ENCODE peak calls at places on chromosome 20, in nine cellular contexts. One of them, this sample, is unnamed.

GRCh38 chr20:50019466-50020256 is 36.9 kb downstream of the SNAI1 start:
- DNase-seq in COR-L47: no peak
- DNase-seq in retinal pigment epithelial cell: no peak
- DNase-seq in kidney epithelial cell: no peak
- DNase-seq in NCI-H1092 treated with DMSO at 0.1 percent for 48 hours: no peak
- DNase-seq in RWPE1: peak; percentile 89
- DNase-seq in fibroblast of gingiva: no peak
- DNase-seq in right atrium auricular region: no peak
- DNase-seq in SK-N-SH: no peak
- DNase-seq in this sample: peak; percentile 96

GRCh38 chr20:60080401-60080800 is 122.2 kb downstream of the CDH26 start:
- DNase-seq in COR-L47: no peak
- DNase-seq in retinal pigment epithelial cell: no peak
- DNase-seq in kidney epithelial cell: no peak
- DNase-seq in NCI-H1092 treated with DMSO at 0.1 percent for 48 hours: no peak
- DNase-seq in RWPE1: no peak
- DNase-seq in fibroblast of gingiva: no peak
- DNase-seq in right atrium auricular region: no peak
- DNase-seq in SK-N-SH: no peak
- DNase-seq in this sample: peak; percentile 64

GRCh38 chr20:56941101-56941686 is 312.1 kb downstream of the TFAP2C start:
- DNase-seq in COR-L47: no peak
- DNase-seq in retinal pigment epithelial cell: no peak
- DNase-seq in kidney epithelial cell: no peak
- DNase-seq in NCI-H1092 treated with DMSO at 0.1 percent for 48 hours: no peak
- DNase-seq in RWPE1: no peak
- DNase-seq in fibroblast of gingiva: no peak
- DNase-seq in right atrium auricular region: no peak
- DNase-seq in SK-N-SH: no peak
- DNase-seq in this sample: no peak

GRCh38 chr20:43984587-43984986 is 69.9 kb downstream of the TOX2 start:
- DNase-seq in COR-L47: no peak
- DNase-seq in retinal pigment epithelial cell: no peak
- DNase-seq in kidney epithelial cell: no peak
- DNase-seq in NCI-H1092 treated with DMSO at 0.1 percent for 48 hours: no peak
- DNase-seq in RWPE1: no peak
- DNase-seq in fibroblast of gingiva: no peak
- DNase-seq in right atrium auricular region: no peak
- DNase-seq in SK-N-SH: no peak
- DNase-seq in this sample: no peak

GRCh38 chr20:1122388-1123315 is 4.2 kb downstream of the PSMF1 start:
- DNase-seq in COR-L47: no peak
- DNase-seq in retinal pigment epithelial cell: no peak
- DNase-seq in kidney epithelial cell: no peak
- DNase-seq in NCI-H1092 treated with DMSO at 0.1 percent for 48 hours: peak; percentile 32
- DNase-seq in RWPE1: no peak
- DNase-seq in fibroblast of gingiva: peak; percentile 84
- DNase-seq in right atrium auricular region: no peak
- DNase-seq in SK-N-SH: no peak
- DNase-seq in this sample: no peak

GRCh38 chr20:35120012-35120701 is 27.0 kb downstream of the EDEM2 start:
- DNase-seq in COR-L47: no peak
- DNase-seq in retinal pigment epithelial cell: no peak
- DNase-seq in kidney epithelial cell: no peak
- DNase-seq in NCI-H1092 treated with DMSO at 0.1 percent for 48 hours: no peak
- DNase-seq in RWPE1: no peak
- DNase-seq in fibroblast of gingiva: no peak
- DNase-seq in right atrium auricular region: peak; percentile 72
- DNase-seq in SK-N-SH: no peak
- DNase-seq in this sample: peak; percentile 26

GRCh38 chr20:57714409-57715267 is 4.8 kb upstream of the PMEPA1 start:
- DNase-seq in COR-L47: no peak
- DNase-seq in retinal pigment epithelial cell: no peak
- DNase-seq in kidney epithelial cell: no peak
- DNase-seq in NCI-H1092 treated with DMSO at 0.1 percent for 48 hours: no peak
- DNase-seq in RWPE1: peak; percentile 92
- DNase-seq in fibroblast of gingiva: peak; percentile 81
- DNase-seq in right atrium auricular region: no peak
- DNase-seq in SK-N-SH: no peak
- DNase-seq in this sample: no peak

GRCh38 chr20:16292227-16292626 is 281.0 kb downstream of the KIF16B start:
- DNase-seq in COR-L47: no peak
- DNase-seq in retinal pigment epithelial cell: no peak
- DNase-seq in kidney epithelial cell: no peak
- DNase-seq in NCI-H1092 treated with DMSO at 0.1 percent for 48 hours: no peak
- DNase-seq in RWPE1: peak; percentile 33
- DNase-seq in fibroblast of gingiva: peak; percentile 9
- DNase-seq in right atrium auricular region: no peak
- DNase-seq in SK-N-SH: no peak
- DNase-seq in this sample: no peak

GRCh38 chr20:59958626-59959025 is 403 bp downstream of the CDH26 start:
- DNase-seq in COR-L47: no peak
- DNase-seq in retinal pigment epithelial cell: no peak
- DNase-seq in kidney epithelial cell: no peak
- DNase-seq in NCI-H1092 treated with DMSO at 0.1 percent for 48 hours: no peak
- DNase-seq in RWPE1: no peak
- DNase-seq in fibroblast of gingiva: no peak
- DNase-seq in right atrium auricular region: no peak
- DNase-seq in SK-N-SH: no peak
- DNase-seq in this sample: no peak

GRCh38 chr20:56433880-56434255 is 21.8 kb downstream of the CASS4 start:
- DNase-seq in COR-L47: no peak
- DNase-seq in retinal pigment epithelial cell: no peak
- DNase-seq in kidney epithelial cell: no peak
- DNase-seq in NCI-H1092 treated with DMSO at 0.1 percent for 48 hours: no peak
- DNase-seq in RWPE1: no peak
- DNase-seq in fibroblast of gingiva: peak; percentile 66
- DNase-seq in right atrium auricular region: no peak
- DNase-seq in SK-N-SH: no peak
- DNase-seq in this sample: no peak

GRCh38 chr20:24773168-24773567 is 175.9 kb upstream of the CST7 start:
- DNase-seq in COR-L47: no peak
- DNase-seq in retinal pigment epithelial cell: no peak
- DNase-seq in kidney epithelial cell: no peak
- DNase-seq in NCI-H1092 treated with DMSO at 0.1 percent for 48 hours: no peak
- DNase-seq in RWPE1: no peak
- DNase-seq in fibroblast of gingiva: no peak
- DNase-seq in right atrium auricular region: no peak
- DNase-seq in SK-N-SH: no peak
- DNase-seq in this sample: no peak

GRCh38 chr20:57695940-57696339 is 13.9 kb downstream of the PMEPA1 start:
- DNase-seq in COR-L47: no peak
- DNase-seq in retinal pigment epithelial cell: no peak
- DNase-seq in kidney epithelial cell: no peak
- DNase-seq in NCI-H1092 treated with DMSO at 0.1 percent for 48 hours: no peak
- DNase-seq in RWPE1: no peak
- DNase-seq in fibroblast of gingiva: no peak
- DNase-seq in right atrium auricular region: no peak
- DNase-seq in SK-N-SH: no peak
- DNase-seq in this sample: no peak

GRCh38 chr20:38043512-38044300 is 10.2 kb downstream of the RPRD1B start:
- DNase-seq in COR-L47: no peak
- DNase-seq in retinal pigment epithelial cell: no peak
- DNase-seq in kidney epithelial cell: peak; percentile 73
- DNase-seq in NCI-H1092 treated with DMSO at 0.1 percent for 48 hours: no peak
- DNase-seq in RWPE1: peak; percentile 99
- DNase-seq in fibroblast of gingiva: peak; percentile 55
- DNase-seq in right atrium auricular region: no peak
- DNase-seq in SK-N-SH: no peak
- DNase-seq in this sample: peak; percentile 96

GRCh38 chr20:59630526-59630925 is 26.2 kb downstream of the PHACTR3 start:
- DNase-seq in COR-L47: no peak
- DNase-seq in retinal pigment epithelial cell: no peak
- DNase-seq in kidney epithelial cell: no peak
- DNase-seq in NCI-H1092 treated with DMSO at 0.1 percent for 48 hours: no peak
- DNase-seq in RWPE1: no peak
- DNase-seq in fibroblast of gingiva: no peak
- DNase-seq in right atrium auricular region: no peak
- DNase-seq in SK-N-SH: no peak
- DNase-seq in this sample: peak; percentile 68

GRCh38 chr20:64047968-64048401 is 1.5 kb downstream of the SOX18 start:
- DNase-seq in COR-L47: no peak
- DNase-seq in retinal pigment epithelial cell: no peak
- DNase-seq in kidney epithelial cell: no peak
- DNase-seq in NCI-H1092 treated with DMSO at 0.1 percent for 48 hours: no peak
- DNase-seq in RWPE1: no peak
- DNase-seq in fibroblast of gingiva: no peak
- DNase-seq in right atrium auricular region: no peak
- DNase-seq in SK-N-SH: no peak
- DNase-seq in this sample: no peak

GRCh38 chr20:44948513-44948912 is 11.7 kb downstream of the TOMM34 start:
- DNase-seq in COR-L47: no peak
- DNase-seq in retinal pigment epithelial cell: no peak
- DNase-seq in kidney epithelial cell: no peak
- DNase-seq in NCI-H1092 treated with DMSO at 0.1 percent for 48 hours: no peak
- DNase-seq in RWPE1: no peak
- DNase-seq in fibroblast of gingiva: no peak
- DNase-seq in right atrium auricular region: no peak
- DNase-seq in SK-N-SH: no peak
- DNase-seq in this sample: no peak

GRCh38 chr20:11158146-11158545 is 484.3 kb upstream of the JAG1 start:
- DNase-seq in COR-L47: no peak
- DNase-seq in retinal pigment epithelial cell: no peak
- DNase-seq in kidney epithelial cell: no peak
- DNase-seq in NCI-H1092 treated with DMSO at 0.1 percent for 48 hours: no peak
- DNase-seq in RWPE1: peak; percentile 20
- DNase-seq in fibroblast of gingiva: no peak
- DNase-seq in right atrium auricular region: no peak
- DNase-seq in SK-N-SH: no peak
- DNase-seq in this sample: no peak

GRCh38 chr20:29299811-29300578 is 1957.5 kb upstream of the DEFB115 start:
- DNase-seq in COR-L47: no peak
- DNase-seq in retinal pigment epithelial cell: no peak
- DNase-seq in kidney epithelial cell: no peak
- DNase-seq in NCI-H1092 treated with DMSO at 0.1 percent for 48 hours: no peak
- DNase-seq in RWPE1: no peak
- DNase-seq in fibroblast of gingiva: no peak
- DNase-seq in right atrium auricular region: no peak
- DNase-seq in SK-N-SH: no peak
- DNase-seq in this sample: peak; percentile 77

GRCh38 chr20:46770330-46771194 is 61.1 kb downstream of the SLC2A10 start:
- DNase-seq in COR-L47: no peak
- DNase-seq in retinal pigment epithelial cell: no peak
- DNase-seq in kidney epithelial cell: no peak
- DNase-seq in NCI-H1092 treated with DMSO at 0.1 percent for 48 hours: no peak
- DNase-seq in RWPE1: no peak
- DNase-seq in fibroblast of gingiva: no peak
- DNase-seq in right atrium auricular region: no peak
- DNase-seq in SK-N-SH: no peak
- DNase-seq in this sample: no peak

GRCh38 chr20:4544765-4545164 is 176.9 kb upstream of the PRND start:
- DNase-seq in COR-L47: no peak
- DNase-seq in retinal pigment epithelial cell: no peak
- DNase-seq in kidney epithelial cell: peak; percentile 12
- DNase-seq in NCI-H1092 treated with DMSO at 0.1 percent for 48 hours: no peak
- DNase-seq in RWPE1: no peak
- DNase-seq in fibroblast of gingiva: peak; percentile 31
- DNase-seq in right atrium auricular region: no peak
- DNase-seq in SK-N-SH: no peak
- DNase-seq in this sample: no peak

GRCh38 chr20:910840-911770 is 5.0 kb downstream of the ANGPT4 start:
- DNase-seq in COR-L47: no peak
- DNase-seq in retinal pigment epithelial cell: no peak
- DNase-seq in kidney epithelial cell: no peak
- DNase-seq in NCI-H1092 treated with DMSO at 0.1 percent for 48 hours: no peak
- DNase-seq in RWPE1: no peak
- DNase-seq in fibroblast of gingiva: peak; percentile 68
- DNase-seq in right atrium auricular region: peak; percentile 82
- DNase-seq in SK-N-SH: no peak
- DNase-seq in this sample: no peak

GRCh38 chr20:6299451-6299850 is 176.6 kb upstream of the FERMT1 start:
- DNase-seq in COR-L47: no peak
- DNase-seq in retinal pigment epithelial cell: no peak
- DNase-seq in kidney epithelial cell: peak; percentile 1
- DNase-seq in NCI-H1092 treated with DMSO at 0.1 percent for 48 hours: no peak
- DNase-seq in RWPE1: no peak
- DNase-seq in fibroblast of gingiva: no peak
- DNase-seq in right atrium auricular region: no peak
- DNase-seq in SK-N-SH: no peak
- DNase-seq in this sample: no peak

GRCh38 chr20:58853976-58854637 is 1.6 kb downstream of the GNAS start:
- DNase-seq in COR-L47: no peak
- DNase-seq in retinal pigment epithelial cell: no peak
- DNase-seq in kidney epithelial cell: no peak
- DNase-seq in NCI-H1092 treated with DMSO at 0.1 percent for 48 hours: no peak
- DNase-seq in RWPE1: no peak
- DNase-seq in fibroblast of gingiva: no peak
- DNase-seq in right atrium auricular region: no peak
- DNase-seq in SK-N-SH: peak; percentile 51
- DNase-seq in this sample: no peak

GRCh38 chr20:32139947-32140346 is 30.4 kb downstream of the TM9SF4 start:
- DNase-seq in COR-L47: no peak
- DNase-seq in retinal pigment epithelial cell: no peak
- DNase-seq in kidney epithelial cell: no peak
- DNase-seq in NCI-H1092 treated with DMSO at 0.1 percent for 48 hours: no peak
- DNase-seq in RWPE1: no peak
- DNase-seq in fibroblast of gingiva: no peak
- DNase-seq in right atrium auricular region: no peak
- DNase-seq in SK-N-SH: no peak
- DNase-seq in this sample: peak; percentile 39

GRCh38 chr20:7155282-7155681 is 387.8 kb downstream of the BMP2 start:
- DNase-seq in COR-L47: peak; percentile 5
- DNase-seq in retinal pigment epithelial cell: no peak
- DNase-seq in kidney epithelial cell: no peak
- DNase-seq in NCI-H1092 treated with DMSO at 0.1 percent for 48 hours: peak; percentile 66
- DNase-seq in RWPE1: no peak
- DNase-seq in fibroblast of gingiva: no peak
- DNase-seq in right atrium auricular region: no peak
- DNase-seq in SK-N-SH: no peak
- DNase-seq in this sample: no peak

GRCh38 chr20:20932156-20932555 is 174.0 kb downstream of the LINC00237 start:
- DNase-seq in COR-L47: no peak
- DNase-seq in retinal pigment epithelial cell: no peak
- DNase-seq in kidney epithelial cell: no peak
- DNase-seq in NCI-H1092 treated with DMSO at 0.1 percent for 48 hours: no peak
- DNase-seq in RWPE1: no peak
- DNase-seq in fibroblast of gingiva: no peak
- DNase-seq in right atrium auricular region: no peak
- DNase-seq in SK-N-SH: no peak
- DNase-seq in this sample: no peak

GRCh38 chr20:32829291-32830005 is 9.7 kb downstream of the MAPRE1 start:
- DNase-seq in COR-L47: no peak
- DNase-seq in retinal pigment epithelial cell: no peak
- DNase-seq in kidney epithelial cell: no peak
- DNase-seq in NCI-H1092 treated with DMSO at 0.1 percent for 48 hours: no peak
- DNase-seq in RWPE1: no peak
- DNase-seq in fibroblast of gingiva: peak; percentile 30
- DNase-seq in right atrium auricular region: no peak
- DNase-seq in SK-N-SH: no peak
- DNase-seq in this sample: no peak

GRCh38 chr20:62850333-62850974 is 11.2 kb downstream of the TCFL5 start:
- DNase-seq in COR-L47: no peak
- DNase-seq in retinal pigment epithelial cell: no peak
- DNase-seq in kidney epithelial cell: no peak
- DNase-seq in NCI-H1092 treated with DMSO at 0.1 percent for 48 hours: no peak
- DNase-seq in RWPE1: no peak
- DNase-seq in fibroblast of gingiva: no peak
- DNase-seq in right atrium auricular region: no peak
- DNase-seq in SK-N-SH: no peak
- DNase-seq in this sample: no peak

GRCh38 chr20:17430515-17430914 is 100.7 kb downstream of the BFSP1 start:
- DNase-seq in COR-L47: peak; percentile 82
- DNase-seq in retinal pigment epithelial cell: no peak
- DNase-seq in kidney epithelial cell: no peak
- DNase-seq in NCI-H1092 treated with DMSO at 0.1 percent for 48 hours: peak; percentile 97
- DNase-seq in RWPE1: no peak
- DNase-seq in fibroblast of gingiva: no peak
- DNase-seq in right atrium auricular region: no peak
- DNase-seq in SK-N-SH: no peak
- DNase-seq in this sample: no peak

GRCh38 chr20:61980647-61981583 is 84.8 kb downstream of the TAF4 start:
- DNase-seq in COR-L47: no peak
- DNase-seq in retinal pigment epithelial cell: no peak
- DNase-seq in kidney epithelial cell: no peak
- DNase-seq in NCI-H1092 treated with DMSO at 0.1 percent for 48 hours: no peak
- DNase-seq in RWPE1: peak; percentile 56
- DNase-seq in fibroblast of gingiva: peak; percentile 14
- DNase-seq in right atrium auricular region: no peak
- DNase-seq in SK-N-SH: peak; percentile 73
- DNase-seq in this sample: peak; percentile 84

GRCh38 chr20:63651942-63652191 is 1.4 kb downstream of the STMN3 start:
- DNase-seq in COR-L47: peak; percentile 13
- DNase-seq in retinal pigment epithelial cell: no peak
- DNase-seq in kidney epithelial cell: no peak
- DNase-seq in NCI-H1092 treated with DMSO at 0.1 percent for 48 hours: no peak
- DNase-seq in RWPE1: no peak
- DNase-seq in fibroblast of gingiva: no peak
- DNase-seq in right atrium auricular region: no peak
- DNase-seq in SK-N-SH: peak; percentile 51
- DNase-seq in this sample: peak; percentile 86

This sample was measured in RWPE2.